ENCODE peak calls at places on chromosomes 6 and 20, in six cellular contexts. One of them, this sample, is unnamed.

GRCh38 chr6:157107915-157108651 is 215.2 kb downstream of the TMEM242 start:
- DNase-seq in WTC11: no peak
- DNase-seq in uterus: no peak
- DNase-seq in activated naive CD4-positive, alpha-beta T cell treated with anti-CD3 and anti-CD28 coated beads, Interleukin-2, amount 50 U/mL, for 72 hours: peak
- DNase-seq in T-cell: no peak
- DNase-seq in activated naive CD8-positive, alpha-beta T cell treated with anti-CD3 and anti-CD28 coated beads, Interleukin-2, amount 10 ng/mL, durations not matched to agents 7 days and 5 days: no peak
- DNase-seq in this sample: no peak

GRCh38 chr6:79947191-79948173 is at the start of gene ELOVL4:
- DNase-seq in WTC11: peak
- DNase-seq in uterus: peak
- DNase-seq in activated naive CD4-positive, alpha-beta T cell treated with anti-CD3 and anti-CD28 coated beads, Interleukin-2, amount 50 U/mL, for 72 hours: peak
- DNase-seq in activated naive CD8-positive, alpha-beta T cell treated with anti-CD3 and anti-CD28 coated beads, Interleukin-2, amount 10 ng/mL, durations not matched to agents 7 days and 5 days: peak
- DNase-seq in T-cell: peak
- DNase-seq in this sample: peak

GRCh38 chr6:167766986-167767714 is 59.6 kb upstream of the AFDN start:
- DNase-seq in uterus: no peak
- DNase-seq in WTC11: no peak
- DNase-seq in activated naive CD4-positive, alpha-beta T cell treated with anti-CD3 and anti-CD28 coated beads, Interleukin-2, amount 50 U/mL, for 72 hours: no peak
- DNase-seq in T-cell: no peak
- DNase-seq in activated naive CD8-positive, alpha-beta T cell treated with anti-CD3 and anti-CD28 coated beads, Interleukin-2, amount 10 ng/mL, durations not matched to agents 7 days and 5 days: no peak
- DNase-seq in this sample: no peak

GRCh38 chr6:43223175-43223574 is 6.1 kb downstream of the DNPH1 start:
- DNase-seq in T-cell: no peak
- DNase-seq in activated naive CD4-positive, alpha-beta T cell treated with anti-CD3 and anti-CD28 coated beads, Interleukin-2, amount 50 U/mL, for 72 hours: no peak
- DNase-seq in activated naive CD8-positive, alpha-beta T cell treated with anti-CD3 and anti-CD28 coated beads, Interleukin-2, amount 10 ng/mL, durations not matched to agents 7 days and 5 days: peak
- DNase-seq in uterus: no peak
- DNase-seq in WTC11: no peak
- DNase-seq in this sample: no peak

GRCh38 chr20:45407067-45407745 is 883 bp upstream of the DBNDD2 start:
- DNase-seq in T-cell: no peak
- DNase-seq in WTC11: no peak
- DNase-seq in uterus: peak
- DNase-seq in activated naive CD4-positive, alpha-beta T cell treated with anti-CD3 and anti-CD28 coated beads, Interleukin-2, amount 50 U/mL, for 72 hours: no peak
- DNase-seq in activated naive CD8-positive, alpha-beta T cell treated with anti-CD3 and anti-CD28 coated beads, Interleukin-2, amount 10 ng/mL, durations not matched to agents 7 days and 5 days: peak
- DNase-seq in this sample: no peak

GRCh38 chr20:51366155-51366886 is 176.2 kb downstream of the NFATC2 start:
- DNase-seq in T-cell: no peak
- DNase-seq in activated naive CD8-positive, alpha-beta T cell treated with anti-CD3 and anti-CD28 coated beads, Interleukin-2, amount 10 ng/mL, durations not matched to agents 7 days and 5 days: no peak
- DNase-seq in activated naive CD4-positive, alpha-beta T cell treated with anti-CD3 and anti-CD28 coated beads, Interleukin-2, amount 50 U/mL, for 72 hours: no peak
- DNase-seq in WTC11: no peak
- DNase-seq in uterus: peak
- DNase-seq in this sample: no peak

GRCh38 chr6:43434001-43434400 is 6.7 kb downstream of the ABCC10 start:
- DNase-seq in uterus: no peak
- DNase-seq in WTC11: no peak
- DNase-seq in T-cell: no peak
- DNase-seq in activated naive CD8-positive, alpha-beta T cell treated with anti-CD3 and anti-CD28 coated beads, Interleukin-2, amount 10 ng/mL, durations not matched to agents 7 days and 5 days: no peak
- DNase-seq in activated naive CD4-positive, alpha-beta T cell treated with anti-CD3 and anti-CD28 coated beads, Interleukin-2, amount 50 U/mL, for 72 hours: no peak
- DNase-seq in this sample: no peak

GRCh38 chr6:127146935-127147334 is 28.5 kb downstream of the RSPO3 start:
- DNase-seq in T-cell: no peak
- DNase-seq in uterus: no peak
- DNase-seq in activated naive CD8-positive, alpha-beta T cell treated with anti-CD3 and anti-CD28 coated beads, Interleukin-2, amount 10 ng/mL, durations not matched to agents 7 days and 5 days: no peak
- DNase-seq in WTC11: peak
- DNase-seq in activated naive CD4-positive, alpha-beta T cell treated with anti-CD3 and anti-CD28 coated beads, Interleukin-2, amount 50 U/mL, for 72 hours: no peak
- DNase-seq in this sample: no peak

GRCh38 chr6:52564856-52565255 is 12.0 kb downstream of the TRAM2 start:
- DNase-seq in WTC11: no peak
- DNase-seq in uterus: no peak
- DNase-seq in activated naive CD4-positive, alpha-beta T cell treated with anti-CD3 and anti-CD28 coated beads, Interleukin-2, amount 50 U/mL, for 72 hours: no peak
- DNase-seq in T-cell: no peak
- DNase-seq in activated naive CD8-positive, alpha-beta T cell treated with anti-CD3 and anti-CD28 coated beads, Interleukin-2, amount 10 ng/mL, durations not matched to agents 7 days and 5 days: no peak
- DNase-seq in this sample: no peak

GRCh38 chr6:13742961-13743735 is 31.5 kb upstream of the RANBP9 start:
- DNase-seq in activated naive CD8-positive, alpha-beta T cell treated with anti-CD3 and anti-CD28 coated beads, Interleukin-2, amount 10 ng/mL, durations not matched to agents 7 days and 5 days: no peak
- DNase-seq in uterus: no peak
- DNase-seq in WTC11: no peak
- DNase-seq in T-cell: no peak
- DNase-seq in activated naive CD4-positive, alpha-beta T cell treated with anti-CD3 and anti-CD28 coated beads, Interleukin-2, amount 50 U/mL, for 72 hours: no peak
- DNase-seq in this sample: no peak

GRCh38 chr6:26295691-26296555 is 69.1 kb upstream of the BTN3A2 start:
- DNase-seq in activated naive CD8-positive, alpha-beta T cell treated with anti-CD3 and anti-CD28 coated beads, Interleukin-2, amount 10 ng/mL, durations not matched to agents 7 days and 5 days: no peak
- DNase-seq in uterus: no peak
- DNase-seq in T-cell: no peak
- DNase-seq in WTC11: no peak
- DNase-seq in activated naive CD4-positive, alpha-beta T cell treated with anti-CD3 and anti-CD28 coated beads, Interleukin-2, amount 50 U/mL, for 72 hours: no peak
- DNase-seq in this sample: no peak

GRCh38 chr6:1552296-1552761 is 57.4 kb upstream of the FOXC1 start:
- DNase-seq in uterus: no peak
- DNase-seq in WTC11: no peak
- DNase-seq in activated naive CD8-positive, alpha-beta T cell treated with anti-CD3 and anti-CD28 coated beads, Interleukin-2, amount 10 ng/mL, durations not matched to agents 7 days and 5 days: no peak
- DNase-seq in T-cell: no peak
- DNase-seq in activated naive CD4-positive, alpha-beta T cell treated with anti-CD3 and anti-CD28 coated beads, Interleukin-2, amount 50 U/mL, for 72 hours: no peak
- DNase-seq in this sample: no peak

GRCh38 chr6:118476554-118476953 is 71.5 kb upstream of the PLN start:
- DNase-seq in WTC11: no peak
- DNase-seq in T-cell: no peak
- DNase-seq in activated naive CD4-positive, alpha-beta T cell treated with anti-CD3 and anti-CD28 coated beads, Interleukin-2, amount 50 U/mL, for 72 hours: no peak
- DNase-seq in uterus: no peak
- DNase-seq in activated naive CD8-positive, alpha-beta T cell treated with anti-CD3 and anti-CD28 coated beads, Interleukin-2, amount 10 ng/mL, durations not matched to agents 7 days and 5 days: no peak
- DNase-seq in this sample: no peak

GRCh38 chr6:47478233-47479155 is 905 bp downstream of the CD2AP start:
- DNase-seq in activated naive CD4-positive, alpha-beta T cell treated with anti-CD3 and anti-CD28 coated beads, Interleukin-2, amount 50 U/mL, for 72 hours: no peak
- DNase-seq in WTC11: no peak
- DNase-seq in activated naive CD8-positive, alpha-beta T cell treated with anti-CD3 and anti-CD28 coated beads, Interleukin-2, amount 10 ng/mL, durations not matched to agents 7 days and 5 days: no peak
- DNase-seq in T-cell: no peak
- DNase-seq in uterus: no peak
- DNase-seq in this sample: no peak

GRCh38 chr20:45419188-45420091 is 3.5 kb downstream of the PIGT start:
- DNase-seq in T-cell: no peak
- DNase-seq in uterus: peak
- DNase-seq in activated naive CD8-positive, alpha-beta T cell treated with anti-CD3 and anti-CD28 coated beads, Interleukin-2, amount 10 ng/mL, durations not matched to agents 7 days and 5 days: no peak
- DNase-seq in activated naive CD4-positive, alpha-beta T cell treated with anti-CD3 and anti-CD28 coated beads, Interleukin-2, amount 50 U/mL, for 72 hours: no peak
- DNase-seq in WTC11: no peak
- DNase-seq in this sample: no peak

GRCh38 chr20:36311854-36312723 is 6.0 kb downstream of the DLGAP4 start:
- DNase-seq in uterus: no peak
- DNase-seq in WTC11: no peak
- DNase-seq in activated naive CD4-positive, alpha-beta T cell treated with anti-CD3 and anti-CD28 coated beads, Interleukin-2, amount 50 U/mL, for 72 hours: no peak
- DNase-seq in activated naive CD8-positive, alpha-beta T cell treated with anti-CD3 and anti-CD28 coated beads, Interleukin-2, amount 10 ng/mL, durations not matched to agents 7 days and 5 days: peak
- DNase-seq in T-cell: no peak
- DNase-seq in this sample: no peak

GRCh38 chr6:164731539-164731938 is 577.9 kb downstream of the C6orf118 start:
- DNase-seq in T-cell: no peak
- DNase-seq in activated naive CD8-positive, alpha-beta T cell treated with anti-CD3 and anti-CD28 coated beads, Interleukin-2, amount 10 ng/mL, durations not matched to agents 7 days and 5 days: no peak
- DNase-seq in uterus: no peak
- DNase-seq in WTC11: no peak
- DNase-seq in activated naive CD4-positive, alpha-beta T cell treated with anti-CD3 and anti-CD28 coated beads, Interleukin-2, amount 50 U/mL, for 72 hours: no peak
- DNase-seq in this sample: no peak

GRCh38 chr20:8018928-8019177 is 708 bp downstream of the TMX4 start:
- DNase-seq in activated naive CD8-positive, alpha-beta T cell treated with anti-CD3 and anti-CD28 coated beads, Interleukin-2, amount 10 ng/mL, durations not matched to agents 7 days and 5 days: no peak
- DNase-seq in T-cell: peak
- DNase-seq in activated naive CD4-positive, alpha-beta T cell treated with anti-CD3 and anti-CD28 coated beads, Interleukin-2, amount 50 U/mL, for 72 hours: no peak
- DNase-seq in uterus: peak
- DNase-seq in WTC11: no peak
- DNase-seq in this sample: no peak

GRCh38 chr6:109747216-109747615 is 56.1 kb downstream of the FIG4 start:
- DNase-seq in activated naive CD4-positive, alpha-beta T cell treated with anti-CD3 and anti-CD28 coated beads, Interleukin-2, amount 50 U/mL, for 72 hours: no peak
- DNase-seq in activated naive CD8-positive, alpha-beta T cell treated with anti-CD3 and anti-CD28 coated beads, Interleukin-2, amount 10 ng/mL, durations not matched to agents 7 days and 5 days: no peak
- DNase-seq in T-cell: no peak
- DNase-seq in uterus: no peak
- DNase-seq in WTC11: no peak
- DNase-seq in this sample: no peak

GRCh38 chr6:142373268-142374089 is 71.7 kb downstream of the ADGRG6 start:
- DNase-seq in activated naive CD8-positive, alpha-beta T cell treated with anti-CD3 and anti-CD28 coated beads, Interleukin-2, amount 10 ng/mL, durations not matched to agents 7 days and 5 days: no peak
- DNase-seq in activated naive CD4-positive, alpha-beta T cell treated with anti-CD3 and anti-CD28 coated beads, Interleukin-2, amount 50 U/mL, for 72 hours: no peak
- DNase-seq in T-cell: no peak
- DNase-seq in uterus: no peak
- DNase-seq in WTC11: no peak
- DNase-seq in this sample: no peak

GRCh38 chr20:24936526-24937407 is 12.3 kb upstream of the CST7 start:
- DNase-seq in activated naive CD4-positive, alpha-beta T cell treated with anti-CD3 and anti-CD28 coated beads, Interleukin-2, amount 50 U/mL, for 72 hours: no peak
- DNase-seq in T-cell: no peak
- DNase-seq in uterus: no peak
- DNase-seq in WTC11: no peak
- DNase-seq in activated naive CD8-positive, alpha-beta T cell treated with anti-CD3 and anti-CD28 coated beads, Interleukin-2, amount 10 ng/mL, durations not matched to agents 7 days and 5 days: no peak
- DNase-seq in this sample: no peak

GRCh38 chr20:50049442-50050026 is 63.4 kb downstream of the UBE2V1 start:
- DNase-seq in activated naive CD8-positive, alpha-beta T cell treated with anti-CD3 and anti-CD28 coated beads, Interleukin-2, amount 10 ng/mL, durations not matched to agents 7 days and 5 days: no peak
- DNase-seq in T-cell: no peak
- DNase-seq in activated naive CD4-positive, alpha-beta T cell treated with anti-CD3 and anti-CD28 coated beads, Interleukin-2, amount 50 U/mL, for 72 hours: no peak
- DNase-seq in uterus: no peak
- DNase-seq in WTC11: no peak
- DNase-seq in this sample: no peak

GRCh38 chr6:90110971-90111370 is 185.7 kb downstream of the BACH2 start:
- DNase-seq in WTC11: no peak
- DNase-seq in activated naive CD4-positive, alpha-beta T cell treated with anti-CD3 and anti-CD28 coated beads, Interleukin-2, amount 50 U/mL, for 72 hours: no peak
- DNase-seq in activated naive CD8-positive, alpha-beta T cell treated with anti-CD3 and anti-CD28 coated beads, Interleukin-2, amount 10 ng/mL, durations not matched to agents 7 days and 5 days: peak
- DNase-seq in uterus: no peak
- DNase-seq in T-cell: peak
- DNase-seq in this sample: no peak

GRCh38 chr6:40822619-40823018 is 216.4 kb downstream of the UNC5CL start:
- DNase-seq in activated naive CD8-positive, alpha-beta T cell treated with anti-CD3 and anti-CD28 coated beads, Interleukin-2, amount 10 ng/mL, durations not matched to agents 7 days and 5 days: no peak
- DNase-seq in WTC11: no peak
- DNase-seq in T-cell: no peak
- DNase-seq in activated naive CD4-positive, alpha-beta T cell treated with anti-CD3 and anti-CD28 coated beads, Interleukin-2, amount 50 U/mL, for 72 hours: no peak
- DNase-seq in uterus: no peak
- DNase-seq in this sample: no peak

GRCh38 chr6:51983564-51983963 is 103.8 kb downstream of the PKHD1 start:
- DNase-seq in T-cell: no peak
- DNase-seq in uterus: no peak
- DNase-seq in activated naive CD4-positive, alpha-beta T cell treated with anti-CD3 and anti-CD28 coated beads, Interleukin-2, amount 50 U/mL, for 72 hours: no peak
- DNase-seq in activated naive CD8-positive, alpha-beta T cell treated with anti-CD3 and anti-CD28 coated beads, Interleukin-2, amount 10 ng/mL, durations not matched to agents 7 days and 5 days: no peak
- DNase-seq in WTC11: no peak
- DNase-seq in this sample: no peak

GRCh38 chr20:19761853-19762252 is 3.8 kb downstream of the RIN2 start:
- DNase-seq in uterus: no peak
- DNase-seq in WTC11: no peak
- DNase-seq in T-cell: no peak
- DNase-seq in activated naive CD4-positive, alpha-beta T cell treated with anti-CD3 and anti-CD28 coated beads, Interleukin-2, amount 50 U/mL, for 72 hours: no peak
- DNase-seq in activated naive CD8-positive, alpha-beta T cell treated with anti-CD3 and anti-CD28 coated beads, Interleukin-2, amount 10 ng/mL, durations not matched to agents 7 days and 5 days: no peak
- DNase-seq in this sample: no peak

GRCh38 chr20:60255426-60255825 is 297.2 kb downstream of the CDH26 start:
- DNase-seq in activated naive CD4-positive, alpha-beta T cell treated with anti-CD3 and anti-CD28 coated beads, Interleukin-2, amount 50 U/mL, for 72 hours: no peak
- DNase-seq in T-cell: no peak
- DNase-seq in uterus: no peak
- DNase-seq in WTC11: no peak
- DNase-seq in activated naive CD8-positive, alpha-beta T cell treated with anti-CD3 and anti-CD28 coated beads, Interleukin-2, amount 10 ng/mL, durations not matched to agents 7 days and 5 days: no peak
- DNase-seq in this sample: no peak

GRCh38 chr20:38764563-38765355 is 16.5 kb downstream of the ACTR5 start:
- DNase-seq in activated naive CD8-positive, alpha-beta T cell treated with anti-CD3 and anti-CD28 coated beads, Interleukin-2, amount 10 ng/mL, durations not matched to agents 7 days and 5 days: no peak
- DNase-seq in uterus: no peak
- DNase-seq in activated naive CD4-positive, alpha-beta T cell treated with anti-CD3 and anti-CD28 coated beads, Interleukin-2, amount 50 U/mL, for 72 hours: peak
- DNase-seq in T-cell: no peak
- DNase-seq in WTC11: no peak
- DNase-seq in this sample: no peak

GRCh38 chr6:126620747-126621146 is 280.8 kb downstream of the CENPW start:
- DNase-seq in T-cell: no peak
- DNase-seq in uterus: no peak
- DNase-seq in WTC11: no peak
- DNase-seq in activated naive CD4-positive, alpha-beta T cell treated with anti-CD3 and anti-CD28 coated beads, Interleukin-2, amount 50 U/mL, for 72 hours: no peak
- DNase-seq in activated naive CD8-positive, alpha-beta T cell treated with anti-CD3 and anti-CD28 coated beads, Interleukin-2, amount 10 ng/mL, durations not matched to agents 7 days and 5 days: no peak
- DNase-seq in this sample: no peak

GRCh38 chr6:107421696-107422256 is 37.6 kb downstream of the PDSS2 start:
- DNase-seq in uterus: no peak
- DNase-seq in activated naive CD4-positive, alpha-beta T cell treated with anti-CD3 and anti-CD28 coated beads, Interleukin-2, amount 50 U/mL, for 72 hours: no peak
- DNase-seq in activated naive CD8-positive, alpha-beta T cell treated with anti-CD3 and anti-CD28 coated beads, Interleukin-2, amount 10 ng/mL, durations not matched to agents 7 days and 5 days: no peak
- DNase-seq in WTC11: no peak
- DNase-seq in T-cell: no peak
- DNase-seq in this sample: no peak

This sample was measured in substantia nigra.